ENCODE peak calls at places on chromosome 19, in ten cellular contexts. V is right lobe of liver, L is HCT116, F is lung, Y is HL-60, H is uterus, T is left lung, I is aorta, C is keratinocyte, X is caudate nucleus. K is an unnamed sample.

GRCh38 chr19:2627319-2627829 is 75.1 kb downstream of the GNG7 start:
- DNase-seq in I (peak; percentile 92), F (peak; percentile 78), C (peak; percentile 99), T (peak; percentile 91), X (peak; percentile 52), L (peak; percentile 92), Y (peak; percentile 62), V (peak; percentile 93), H (peak; percentile 53), K (peak; percentile 87)

GRCh38 chr19:5228932-5229777 is 111.5 kb downstream of the PTPRS start:
- DNase-seq in H (no peak), F (no peak), L (no peak), C (no peak), X (no peak), V (no peak), T (no peak), Y (no peak), I (no peak), K (no peak)

GRCh38 chr19:8155318-8155717 is 5.9 kb upstream of the FBN3 start:
- DNase-seq in L (no peak), H (no peak), V (no peak), X (no peak), T (no peak), I (no peak), F (no peak), C (no peak), Y (no peak), K (no peak)

GRCh38 chr19:35365303-35365702 is 5.6 kb upstream of the GPR42 start:
- DNase-seq in I (no peak), X (no peak), F (no peak), L (no peak), Y (no peak), H (no peak), V (no peak), C (no peak), T (no peak), K (peak; percentile 13)

GRCh38 chr19:55366790-55367189 is 3.5 kb downstream of the IL11 start:
- DNase-seq in L (no peak), H (no peak), T (no peak), F (no peak), C (no peak), X (no peak), V (no peak), Y (no peak), I (no peak), K (no peak)

GRCh38 chr19:21133633-21134032 is 8.2 kb upstream of the ZNF431 start:
- DNase-seq in V (no peak), F (no peak), Y (no peak), T (no peak), X (no peak), L (no peak), C (no peak), I (no peak), H (no peak), K (no peak)

GRCh38 chr19:38047641-38048040 is 140.6 kb downstream of the SIPA1L3 start:
- DNase-seq in Y (peak; percentile 10), X (no peak), I (no peak), F (no peak), H (no peak), T (peak; percentile 57), C (no peak), V (no peak), L (no peak), K (no peak)

GRCh38 chr19:31568724-31569123 is 219.5 kb upstream of the TSHZ3 start:
- DNase-seq in X (no peak), T (no peak), V (no peak), F (no peak), H (no peak), L (no peak), I (no peak), C (no peak), Y (no peak), K (no peak)

GRCh38 chr19:9967326-9967725 is 31.0 kb upstream of the OLFM2 start:
- DNase-seq in X (no peak), I (no peak), V (no peak), T (no peak), C (no peak), L (no peak), Y (no peak), F (no peak), H (no peak), K (no peak)

GRCh38 chr19:45507864-45508680 is 793 bp downstream of the VASP start:
- DNase-seq in F (no peak), L (no peak), H (peak; percentile 65), Y (no peak), X (no peak), C (no peak), V (no peak), T (peak; percentile 86), I (no peak), K (peak; percentile 50)

GRCh38 chr19:56066152-56067023 is 54.7 kb downstream of the ZNF787 start:
- DNase-seq in F (peak; percentile 63), T (peak; percentile 91), Y (peak; percentile 46), C (no peak), I (peak; percentile 71), L (peak; percentile 44), X (peak; percentile 26), V (peak; percentile 79), H (peak; percentile 48), K (peak; percentile 74)

GRCh38 chr19:19303411-19303810 is 16.9 kb downstream of the SUGP1 start:
- DNase-seq in L (no peak), T (no peak), F (no peak), H (no peak), Y (no peak), V (no peak), X (no peak), C (no peak), I (no peak), K (no peak)

GRCh38 chr19:17532557-17532956 is 21.1 kb downstream of the PGLS start:
- DNase-seq in I (no peak), T (no peak), L (no peak), V (no peak), X (no peak), F (no peak), H (no peak), Y (no peak), C (no peak), K (no peak)

GRCh38 chr19:17532116-17532515 is 20.7 kb downstream of the PGLS start:
- DNase-seq in C (no peak), V (no peak), I (no peak), X (no peak), Y (no peak), H (no peak), L (no peak), F (no peak), T (no peak), K (no peak)

GRCh38 chr19:17538684-17539287 is 16.7 kb upstream of the COLGALT1 start:
- DNase-seq in H (no peak), I (no peak), L (no peak), Y (no peak), X (no peak), C (no peak), F (no peak), T (no peak), V (no peak), K (no peak)

GRCh38 chr19:17536957-17537356 is 18.5 kb upstream of the COLGALT1 start:
- DNase-seq in H (no peak), T (no peak), Y (no peak), C (no peak), F (no peak), V (no peak), L (no peak), I (no peak), X (no peak), K (no peak)

GRCh38 chr19:17534767-17535166 is 20.7 kb upstream of the COLGALT1 start:
- DNase-seq in V (no peak), H (no peak), Y (no peak), L (no peak), I (no peak), X (no peak), T (no peak), C (no peak), F (no peak), K (no peak)
- H3K27ac ChIP-seq in V (no peak overlapping the region), H (no peak overlapping the region), Y (no peak overlapping the region), L (no peak overlapping the region), I (no peak overlapping the region), X (no peak overlapping the region), T (no peak overlapping the region), C (no peak overlapping the region), F (no peak overlapping the region), K (no peak overlapping the region)

GRCh38 chr19:41847351-41848105 is 2.7 kb downstream of the DMRTC2 start:
- DNase-seq in X (no peak), L (no peak), H (no peak), C (no peak), T (no peak), I (no peak), V (no peak), F (no peak), Y (no peak), K (no peak)
- H3K27ac ChIP-seq in X (no peak overlapping the region), L (no peak overlapping the region), H (no peak overlapping the region), C (no peak overlapping the region), T (no peak overlapping the region), I (no peak overlapping the region), V (no peak overlapping the region), F (no peak overlapping the region), Y (no peak overlapping the region), K (no peak overlapping the region)

DNA sequence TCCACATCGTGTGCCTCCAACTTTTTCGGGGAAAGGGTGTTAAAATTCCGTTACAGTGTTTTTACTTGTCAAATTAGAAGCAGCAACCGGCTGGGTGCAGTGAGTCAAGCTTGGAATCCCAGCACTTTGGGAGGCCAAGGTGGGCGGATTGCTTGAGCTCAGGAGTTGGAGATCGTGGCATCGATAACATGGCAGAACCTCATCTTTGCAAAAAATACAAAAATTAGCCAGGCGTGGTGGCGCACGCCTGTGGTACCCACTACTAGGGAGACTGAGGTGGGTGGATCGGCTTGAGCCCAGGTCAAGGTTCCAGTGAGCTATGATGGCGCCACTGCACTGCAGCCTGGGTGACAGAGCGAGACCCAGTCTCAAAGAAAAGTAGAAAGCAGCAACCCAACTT is 1.1 kb upstream of the SLC35E1 start:
- DNase-seq in T (peak; percentile 33), I (no peak), L (no peak), Y (no peak), C (no peak), X (no peak), V (no peak), H (no peak), F (no peak), K (no peak)
- H3K27ac ChIP-seq in T (peak overlapping the region; percentile 88), I (no peak overlapping the region), L (peak overlapping the region; percentile 82), Y (peak overlapping the region; percentile 58), C (peak overlapping the region; percentile 96), X (peak overlapping the region; percentile 68), V (no peak overlapping the region), H (peak overlapping the region; percentile 81), F (peak overlapping the region; percentile 15), K (peak overlapping the region; percentile 90)

DNA sequence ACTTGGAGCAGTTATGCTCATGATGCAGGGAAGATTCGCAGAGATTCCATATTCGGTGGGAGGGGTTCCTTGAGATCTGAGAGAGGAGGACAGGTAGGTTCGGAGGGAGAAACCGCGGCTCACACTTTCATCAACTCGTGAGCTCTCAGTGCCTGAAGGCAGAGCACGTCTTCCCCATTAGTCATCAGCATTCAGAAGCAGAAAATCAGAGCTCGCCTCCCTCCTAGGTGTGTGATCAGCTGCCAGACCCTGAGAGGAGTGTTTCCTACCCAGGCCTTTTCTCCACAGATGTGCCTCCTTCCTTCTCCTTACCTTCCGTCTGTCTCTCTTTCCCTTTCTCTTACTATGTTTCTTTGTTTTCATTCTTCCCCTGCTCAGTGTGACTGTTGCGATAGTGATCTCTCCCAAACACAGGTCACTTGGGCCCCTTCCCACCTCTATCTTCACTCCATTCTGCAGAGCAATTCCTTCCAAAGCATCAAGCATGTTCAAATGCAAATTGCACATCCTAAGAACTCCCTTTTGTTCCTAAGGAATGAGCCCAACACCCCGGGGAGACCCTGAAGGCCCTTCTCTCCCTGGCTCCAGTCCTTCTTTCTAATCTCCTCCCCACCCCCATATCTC is 389.5 kb downstream of the UQCRFS1 start:
- DNase-seq in X (no peak), Y (no peak), I (no peak), V (no peak), T (no peak), L (no peak), F (no peak), C (no peak), H (no peak), K (no peak)
- H3K27ac ChIP-seq in X (no peak overlapping the region), Y (no peak overlapping the region), I (no peak overlapping the region), V (no peak overlapping the region), T (no peak overlapping the region), L (no peak overlapping the region), F (no peak overlapping the region), C (no peak overlapping the region), H (no peak overlapping the region), K (no peak overlapping the region)